ENCODE peak calls at places on chromosome 7, in five cellular contexts. I is activated CD8-positive, alpha-beta T cell treated with anti-CD3 and anti-CD28 coated beads, Interleukin-2, amount 10 ng/mL, durations not matched to agents 7 days and 5 days; N is neural crest cell; U is fibroblast of the conjunctiva; Y is posterior cingulate gyrus. P is an unnamed sample.

GRCh38 chr7:66741706-66742053 is 1.1 kb downstream of the RABGEF1 start:
- DNase-seq in Y (no peak), I (no peak), U (no peak), N (no peak), P (no peak)

GRCh38 chr7:141386881-141387280 is 164.3 kb upstream of the AGK start:
- DNase-seq in U (no peak), Y (no peak), N (no peak), I (no peak), P (no peak)

GRCh38 chr7:130365511-130366441 is 14.5 kb upstream of the CPA1 start:
- DNase-seq in U (no peak), Y (no peak), N (no peak), I (no peak), P (peak; percentile 86)

GRCh38 chr7:74365320-74366022 is 76.3 kb downstream of the CLIP2 start:
- DNase-seq in N (peak; percentile 70), I (no peak), Y (peak; percentile 95), U (no peak), P (peak; percentile 71)

GRCh38 chr7:82729172-82730030 is 285.8 kb upstream of the CACNA2D1 start:
- DNase-seq in N (peak; percentile 9), U (peak; percentile 14), Y (no peak), I (peak; percentile 24), P (no peak)

GRCh38 chr7:22116451-22117027 is 170.8 kb upstream of the CDCA7L start:
- DNase-seq in I (no peak), U (no peak), N (no peak), Y (no peak), P (no peak)

GRCh38 chr7:132709971-132710567 is 133.8 kb upstream of the PLXNA4 start:
- DNase-seq in I (peak; percentile 24), N (no peak), U (peak; percentile 23), Y (no peak), P (no peak)

GRCh38 chr7:139094596-139094995 is 14.9 kb downstream of the ZC3HAV1 start:
- DNase-seq in I (peak; percentile 50), U (no peak), N (no peak), Y (no peak), P (no peak)

GRCh38 chr7:155378580-155378934 is 79.4 kb upstream of the EN2 start:
- DNase-seq in U (no peak), Y (peak; percentile 3), N (no peak), I (no peak), P (no peak)

GRCh38 chr7:139431010-139431409 is 52.5 kb downstream of the KLRG2 start:
- DNase-seq in N (no peak), I (no peak), Y (no peak), U (no peak), P (no peak)

GRCh38 chr7:126052229-126052628 is 1122.6 kb upstream of the POT1 start:
- DNase-seq in U (no peak), Y (no peak), N (no peak), I (no peak), P (no peak)

GRCh38 chr7:80707318-80707717 is 68.9 kb downstream of the CD36 start:
- DNase-seq in U (no peak), I (no peak), N (no peak), Y (no peak), P (no peak)

GRCh38 chr7:17638727-17639126 is 301.6 kb downstream of the SNX13 start:
- DNase-seq in N (no peak), U (no peak), Y (no peak), I (no peak), P (no peak)

GRCh38 chr7:78080811-78081210 is 282.2 kb downstream of the PHTF2 start:
- DNase-seq in U (no peak), I (no peak), N (no peak), Y (no peak), P (peak; percentile 17)

P was measured in cerebellum.